ENCODE peak calls at places on chromosomes 1 and 21, in nine cellular contexts. Y is cardiac muscle cell; F is GM23248; I is upper lobe of right lung; S is trophoblast cell; Z is pancreas; V is aorta; J is neural progenitor cell; R is CD4-positive, CD25-positive, alpha-beta regulatory T cell. D is an unnamed sample. For H3K4me1 and H3K36me3, the result is how much of the 10 kb centered on the place peaks cover.

GRCh38 chr1:92862605-92863004 is 30.8 kb downstream of the RPL5 start:
- DNase-seq in Y (no peak), F (no peak), I (no peak), S (peak), Z (no peak), V (no peak), J (no peak), R (no peak), D (no peak)

GRCh38 chr1:216075339-216075738 is 347.9 kb downstream of the USH2A start:
- DNase-seq in Y (no peak), F (peak), I (no peak), S (peak), Z (no peak), V (no peak), J (no peak), R (no peak), D (peak)

GRCh38 chr1:114340906-114341698 is 169.9 kb downstream of the TRIM33 start:
- DNase-seq in Y (no peak), F (no peak), I (no peak), S (no peak), Z (no peak), V (no peak), J (no peak), R (no peak), D (no peak)

GRCh38 chr1:186225089-186225488 is 150.0 kb downstream of the TPR start:
- DNase-seq in Y (no peak), F (no peak), I (no peak), S (peak), Z (no peak), V (no peak), J (no peak), R (no peak), D (no peak)

GRCh38 chr1:157774412-157774811 is 2.5 kb downstream of the FCRL2 start:
- DNase-seq in Y (no peak), F (no peak), I (no peak), S (no peak), Z (no peak), V (no peak), J (no peak), R (no peak), D (no peak)

GRCh38 chr1:222828939-222829338 is 14.1 kb downstream of the DISP1 start:
- DNase-seq in Y (no peak), F (peak), I (no peak), S (no peak), Z (no peak), V (no peak), J (no peak), R (no peak), D (no peak)

GRCh38 chr1:232538224-232538942 is 91.5 kb downstream of the SIPA1L2 start:
- DNase-seq in Y (peak), F (peak), I (no peak), S (peak), Z (no peak), V (no peak), J (peak), R (no peak), D (peak)

GRCh38 chr1:179228783-179229213 is 679 bp downstream of the ABL2 start:
- DNase-seq in Y (peak), F (peak), I (peak), S (peak), Z (peak), V (peak), J (peak), R (peak), D (peak)

GRCh38 chr1:235107368-235108184 is 21.1 kb downstream of the TOMM20 start:
- DNase-seq in Y (no peak), F (no peak), I (no peak), S (no peak), Z (no peak), V (no peak), J (no peak), R (no peak), D (no peak)

GRCh38 chr1:228150458-228151169 is 884 bp downstream of the GJC2 start:
- DNase-seq in Y (no peak), F (peak), I (peak), S (no peak), Z (no peak), V (peak), J (no peak), R (no peak), D (peak)

GRCh38 chr21:45132841-45133573 is 58.6 kb downstream of the ADARB1 start:
- DNase-seq in Y (no peak), F (peak), I (no peak), S (no peak), Z (no peak), V (peak), J (no peak), R (no peak), D (peak)

GRCh38 chr1:10891081-10891480 is 94.6 kb upstream of the CASZ1 start:
- DNase-seq in Y (no peak), F (no peak), I (no peak), S (peak), Z (no peak), V (no peak), J (no peak), R (no peak), D (no peak)

GRCh38 chr21:38839683-38840286 is 34.1 kb downstream of the ETS2 start:
- DNase-seq in Y (no peak), F (peak), I (no peak), S (peak), Z (no peak), V (no peak), J (no peak), R (no peak), D (peak)

GRCh38 chr1:245715291-245715701 is 560.5 kb downstream of the KIF26B start:
- DNase-seq in Y (no peak), F (peak), I (no peak), S (peak), Z (no peak), V (no peak), J (no peak), R (no peak), D (no peak)

GRCh38 chr1:147273409-147274307 is 31.2 kb downstream of the CHD1L start:
- DNase-seq in Y (peak), F (peak), I (no peak), S (peak), Z (no peak), V (no peak), J (peak), R (peak), D (peak)

GRCh38 chr1:220776725-220777326 is 9.9 kb upstream of the MTARC1 start:
- DNase-seq in Y (peak), F (peak), I (peak), S (peak), Z (peak), V (peak), J (peak), R (peak), D (peak)

DNA sequence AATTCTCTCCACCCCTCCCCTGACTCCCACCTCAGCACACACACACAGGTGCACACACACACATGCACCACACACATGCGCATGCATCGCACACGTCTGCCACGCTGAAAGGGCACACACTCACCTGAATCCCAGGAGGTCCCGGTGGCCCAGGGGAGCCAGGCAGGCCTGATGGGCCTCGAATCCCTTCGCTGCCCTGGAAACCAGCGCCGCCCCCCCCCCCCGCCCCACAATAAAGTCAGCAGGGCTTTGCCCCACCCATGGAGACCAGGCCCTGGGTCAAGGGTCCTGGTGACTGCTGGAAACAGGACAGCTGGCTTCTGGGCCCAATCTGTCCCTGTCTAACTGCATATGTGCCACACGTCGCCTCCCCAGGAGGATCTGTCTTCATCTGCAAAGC is 17.8 kb upstream of the PEF1 start:
- DNase-seq in Y (no peak), F (no peak), I (no peak), S (no peak), Z (no peak), V (no peak), J (no peak), R (no peak), D (no peak)
- H3K4me1 ChIP-seq in Y (under half), F (under half), I (under half), S (under half), Z (under half), V (under half), J (under half), R (under half), D (under half)

GRCh38 chr1:42434340-42434739 is 21.5 kb downstream of the ZMYND12 start:
- DNase-seq in Y (no peak), F (no peak), I (no peak), S (no peak), Z (no peak), V (no peak), J (no peak), R (no peak), D (no peak)

GRCh38 chr1:42442641-42443040 is 13.2 kb downstream of the ZMYND12 start:
- DNase-seq in Y (no peak), F (no peak), I (no peak), S (no peak), Z (no peak), V (no peak), J (no peak), R (no peak), D (no peak)

GRCh38 chr1:42436794-42437458 is 18.9 kb downstream of the ZMYND12 start:
- DNase-seq in Y (no peak), F (no peak), I (no peak), S (no peak), Z (no peak), V (no peak), J (no peak), R (no peak), D (no peak)

DNA sequence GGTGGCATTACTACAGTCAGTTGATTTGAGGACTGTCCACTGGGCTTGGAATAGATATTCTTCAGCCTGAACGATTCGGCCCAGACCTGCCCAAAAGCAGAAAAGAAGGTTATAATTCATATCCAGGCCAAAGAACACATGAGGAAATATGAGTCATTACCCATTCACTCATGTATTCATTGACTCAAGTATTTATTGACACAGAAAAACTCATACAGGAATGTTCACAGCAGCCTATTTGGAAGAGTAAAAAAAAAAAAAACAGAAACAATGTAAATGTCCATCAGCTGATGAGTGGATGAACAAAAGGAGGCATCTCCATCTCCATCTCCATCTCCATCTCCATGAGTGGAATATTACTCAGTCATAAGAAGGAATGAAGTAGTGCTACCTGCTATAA is 15.9 kb downstream of the ZMYND12 start:
- DNase-seq in Y (no peak), F (peak), I (no peak), S (peak), Z (no peak), V (no peak), J (no peak), R (no peak), D (peak)
- H3K36me3 ChIP-seq in Y (under half), F (under half), I (under half), S (under half), Z (under half), V (under half), J (under half), R (under half), D (under half)

GRCh38 chr21:42234464-42235241 is 15.7 kb downstream of the ABCG1 start:
- DNase-seq in Y (peak), F (peak), I (peak), S (peak), Z (peak), V (peak), J (peak), R (peak), D (peak)
- H3K4me1 ChIP-seq in Y (under half), F (under half), I (half or more), S (under half), Z (under half), V (under half), J (half or more), R (half or more), D (under half)

GRCh38 chr1:7609311-7609994 is 161.6 kb upstream of the VAMP3 start:
- DNase-seq in Y (no peak), F (no peak), I (no peak), S (no peak), Z (peak), V (peak), J (no peak), R (no peak), D (no peak)
- H3K36me3 ChIP-seq in Y (under half), F (under half), I (under half), S (under half), Z (under half), V (under half), J (under half), R (under half), D (under half)

DNA sequence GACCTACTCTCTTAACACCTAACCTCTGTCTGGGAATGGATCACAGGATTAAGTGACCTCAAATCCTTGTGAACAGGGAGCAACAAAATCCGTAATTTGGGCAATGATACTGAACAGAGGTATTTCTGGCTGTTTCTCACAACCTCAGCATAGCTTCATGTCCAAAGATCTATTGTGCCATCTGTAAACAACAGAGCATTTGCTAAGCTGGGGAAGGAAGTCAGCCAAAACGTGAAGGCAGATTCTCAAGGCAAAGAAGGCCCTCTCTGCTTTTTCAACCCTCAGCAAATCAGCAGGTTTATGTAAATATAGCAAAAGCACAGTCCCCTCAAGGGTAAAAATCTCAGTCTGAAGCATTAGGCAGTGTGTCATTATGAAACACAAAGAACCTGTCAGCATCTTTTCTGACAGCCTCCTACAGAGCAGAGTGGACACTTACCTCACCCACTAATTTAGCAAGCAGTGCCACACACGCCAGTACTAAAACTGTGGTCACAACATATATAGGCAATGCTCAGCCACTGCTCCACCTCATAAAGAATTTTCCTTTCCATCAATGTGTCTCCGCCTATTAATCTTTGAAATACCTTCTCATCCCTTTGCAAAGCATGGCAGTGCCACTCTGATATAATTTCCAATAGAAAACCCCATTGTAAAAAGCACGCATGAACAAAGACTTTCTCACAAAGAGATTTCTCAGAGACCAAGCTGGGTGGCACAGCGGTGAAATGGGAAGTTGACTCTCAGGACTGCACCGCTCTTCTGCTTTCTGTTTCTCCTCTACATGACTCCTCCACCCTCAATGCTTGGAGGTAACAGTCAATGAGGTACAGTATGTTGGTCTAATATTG is 188.0 kb downstream of the RERE start:
- DNase-seq in Y (peak), F (peak), I (no peak), S (no peak), Z (no peak), V (no peak), J (no peak), R (no peak), D (peak)
- H3K4me1 ChIP-seq in Y (half or more), F (half or more), I (under half), S (under half), Z (under half), V (under half), J (under half), R (under half), D (under half)

GRCh38 chr1:65362545-65362944 is 53.2 kb downstream of the DNAJC6 start:
- DNase-seq in Y (no peak), F (no peak), I (no peak), S (peak), Z (no peak), V (no peak), J (no peak), R (no peak), D (no peak)
- H3K36me3 ChIP-seq in Y (under half), F (under half), I (under half), S (under half), Z (under half), V (under half), J (under half), R (under half), D (under half)

DNA sequence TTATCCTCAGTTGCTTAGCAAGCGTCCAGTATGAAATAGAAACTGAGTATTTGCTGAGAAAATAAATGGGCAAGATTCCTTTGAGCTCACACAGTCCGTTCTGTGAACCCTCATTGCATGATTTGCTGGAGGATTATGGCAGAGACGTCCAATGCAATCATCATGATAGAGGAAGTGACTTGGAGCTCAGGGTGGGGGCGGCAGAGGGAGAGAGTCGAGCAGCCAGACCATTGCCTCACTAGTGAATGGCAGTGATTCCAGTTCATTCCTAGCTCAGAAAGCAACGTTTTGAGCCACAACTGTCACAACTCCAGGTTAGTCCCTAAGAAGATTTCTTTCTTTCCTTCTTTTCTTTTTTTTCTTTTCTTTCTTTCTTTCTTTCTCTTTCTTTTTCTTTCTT is 27.5 kb upstream of the COL9A2 start:
- DNase-seq in Y (no peak), F (peak), I (peak), S (peak), Z (peak), V (peak), J (no peak), R (peak), D (peak)
- H3K4me1 ChIP-seq in Y (under half), F (under half), I (under half), S (under half), Z (under half), V (under half), J (under half), R (under half), D (under half)

GRCh38 chr21:42862123-42862475 is 17.2 kb downstream of the WDR4 start:
- DNase-seq in Y (no peak), F (no peak), I (no peak), S (no peak), Z (no peak), V (no peak), J (no peak), R (no peak), D (no peak)

GRCh38 chr21:42863504-42863870 is 15.9 kb downstream of the WDR4 start:
- DNase-seq in Y (no peak), F (no peak), I (no peak), S (no peak), Z (no peak), V (no peak), J (no peak), R (no peak), D (no peak)

GRCh38 chr21:42864286-42864685 is 15.1 kb downstream of the WDR4 start:
- DNase-seq in Y (no peak), F (no peak), I (no peak), S (no peak), Z (no peak), V (no peak), J (no peak), R (no peak), D (no peak)

GRCh38 chr21:42861311-42862122 is 17.8 kb downstream of the WDR4 start:
- DNase-seq in Y (no peak), F (no peak), I (no peak), S (no peak), Z (no peak), V (no peak), J (no peak), R (no peak), D (no peak)

DNA sequence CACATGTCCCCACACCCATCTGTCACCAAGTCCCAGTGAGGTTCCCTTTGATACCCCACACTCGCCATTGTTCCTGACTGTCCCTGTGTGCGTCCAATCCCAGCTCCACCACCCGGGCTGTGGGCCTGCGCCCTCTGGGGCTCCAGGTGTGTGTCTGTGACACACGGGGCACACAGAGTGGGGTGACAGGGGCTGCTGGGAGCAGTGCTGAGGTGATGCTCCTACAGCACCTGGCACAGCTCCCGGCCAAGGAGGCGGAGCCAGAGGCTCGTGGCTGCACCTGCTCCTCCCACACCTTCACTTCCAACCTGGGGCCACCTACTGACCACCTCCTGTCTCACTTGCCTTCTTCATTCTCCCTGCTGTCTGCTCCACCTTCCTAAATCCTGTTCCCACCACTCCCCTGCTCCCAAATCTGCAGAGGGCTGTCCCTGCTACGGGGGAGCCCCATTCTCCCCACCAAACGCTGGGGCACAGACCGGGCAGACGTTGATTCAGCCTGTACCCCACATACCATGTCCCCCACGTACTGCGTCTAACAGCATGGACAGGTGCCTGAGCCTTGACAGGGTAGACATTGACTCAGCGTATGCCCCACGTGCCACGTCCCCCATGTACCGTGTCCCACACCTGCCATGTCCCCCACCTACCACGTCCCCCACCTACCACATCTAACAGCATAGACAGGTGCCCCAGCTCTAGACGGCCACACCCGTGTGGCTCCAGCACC is 16.4 kb downstream of the WDR4 start:
- DNase-seq in Y (no peak), F (no peak), I (peak), S (peak), Z (no peak), V (no peak), J (no peak), R (no peak), D (no peak)
- H3K36me3 ChIP-seq in Y (under half), F (under half), I (half or more), S (half or more), Z (under half), V (under half), J (under half), R (under half), D (under half)

GRCh38 chr1:9717193-9718005 is 65.9 kb downstream of the PIK3CD start:
- DNase-seq in Y (peak), F (no peak), I (peak), S (peak), Z (peak), V (peak), J (no peak), R (peak), D (no peak)

GRCh38 chr1:9714257-9714718 is 62.8 kb downstream of the PIK3CD start:
- DNase-seq in Y (no peak), F (no peak), I (no peak), S (peak), Z (no peak), V (no peak), J (no peak), R (peak), D (no peak)

GRCh38 chr1:9718006-9718680 is 66.6 kb downstream of the PIK3CD start:
- DNase-seq in Y (no peak), F (no peak), I (no peak), S (no peak), Z (no peak), V (no peak), J (no peak), R (no peak), D (no peak)

GRCh38 chr1:9715536-9716226 is 64.2 kb downstream of the PIK3CD start:
- DNase-seq in Y (no peak), F (no peak), I (no peak), S (no peak), Z (no peak), V (no peak), J (no peak), R (no peak), D (no peak)

GRCh38 chr1:9716404-9717192 is 65.1 kb downstream of the PIK3CD start:
- DNase-seq in Y (no peak), F (no peak), I (no peak), S (no peak), Z (no peak), V (no peak), J (no peak), R (no peak), D (no peak)
- H3K4me1 ChIP-seq in Y (under half), F (under half), I (under half), S (under half), Z (under half), V (under half), J (under half), R (half or more), D (under half)